ENCODE peak calls at places on chromosomes 1 and 21, in nine cellular contexts. One of them, this sample, is unnamed.

GRCh38 chr1:15579683-15580047 is 5.2 kb downstream of the AGMAT start:
- DNase-seq in left ventricle myocardium inferior: no peak
- DNase-seq in breast epithelium: no peak
- DNase-seq in BE2C: no peak
- DNase-seq in pancreas: no peak
- DNase-seq in body of pancreas: no peak
- DNase-seq in mammary epithelial cell: no peak
- DNase-seq in uterus: no peak
- DNase-seq in stomach: no peak
- DNase-seq in this sample: no peak

GRCh38 chr1:202014915-202015676 is 4.7 kb downstream of the ELF3 start:
- DNase-seq in uterus: no peak
- DNase-seq in breast epithelium: no peak
- DNase-seq in stomach: peak; percentile 55
- DNase-seq in BE2C: no peak
- DNase-seq in left ventricle myocardium inferior: no peak
- DNase-seq in body of pancreas: no peak
- DNase-seq in mammary epithelial cell: peak; percentile 73
- DNase-seq in pancreas: peak; percentile 55
- DNase-seq in this sample: no peak

GRCh38 chr1:183023146-183023600 is at the start of gene LAMC1:
- DNase-seq in left ventricle myocardium inferior: peak; percentile 85
- DNase-seq in stomach: peak; percentile 61
- DNase-seq in body of pancreas: peak; percentile 62
- DNase-seq in BE2C: peak; percentile 96
- DNase-seq in uterus: peak; percentile 73
- DNase-seq in mammary epithelial cell: peak; percentile 66
- DNase-seq in pancreas: peak; percentile 74
- DNase-seq in breast epithelium: peak; percentile 63
- DNase-seq in this sample: peak; percentile 89

GRCh38 chr1:59026472-59026948 is 242.7 kb upstream of the JUN start:
- DNase-seq in uterus: no peak
- DNase-seq in stomach: no peak
- DNase-seq in body of pancreas: no peak
- DNase-seq in mammary epithelial cell: peak; percentile 48
- DNase-seq in pancreas: no peak
- DNase-seq in breast epithelium: no peak
- DNase-seq in BE2C: no peak
- DNase-seq in left ventricle myocardium inferior: no peak
- DNase-seq in this sample: peak; percentile 54

GRCh38 chr1:145729661-145730436 is 10.6 kb downstream of the CD160 start:
- DNase-seq in pancreas: no peak
- DNase-seq in uterus: no peak
- DNase-seq in BE2C: no peak
- DNase-seq in breast epithelium: no peak
- DNase-seq in left ventricle myocardium inferior: no peak
- DNase-seq in body of pancreas: no peak
- DNase-seq in mammary epithelial cell: no peak
- DNase-seq in stomach: no peak
- DNase-seq in this sample: no peak

GRCh38 chr1:9992910-9993309 is 4.1 kb upstream of the RBP7 start:
- DNase-seq in pancreas: no peak
- DNase-seq in breast epithelium: no peak
- DNase-seq in BE2C: no peak
- DNase-seq in left ventricle myocardium inferior: no peak
- DNase-seq in uterus: no peak
- DNase-seq in stomach: no peak
- DNase-seq in body of pancreas: no peak
- DNase-seq in mammary epithelial cell: no peak
- DNase-seq in this sample: no peak

GRCh38 chr1:47189844-47190562 is at the start of gene PDZK1IP1:
- DNase-seq in uterus: peak; percentile 72
- DNase-seq in breast epithelium: peak; percentile 82
- DNase-seq in stomach: peak; percentile 96
- DNase-seq in BE2C: no peak
- DNase-seq in body of pancreas: peak; percentile 91
- DNase-seq in left ventricle myocardium inferior: peak; percentile 81
- DNase-seq in pancreas: peak; percentile 90
- DNase-seq in mammary epithelial cell: peak; percentile 83
- DNase-seq in this sample: peak; percentile 89

GRCh38 chr1:41382531-41383090 is 21.4 kb downstream of the FOXO6 start:
- DNase-seq in BE2C: no peak
- DNase-seq in body of pancreas: peak; percentile 41
- DNase-seq in stomach: peak; percentile 59
- DNase-seq in pancreas: peak; percentile 71
- DNase-seq in left ventricle myocardium inferior: peak; percentile 54
- DNase-seq in breast epithelium: no peak
- DNase-seq in uterus: peak; percentile 77
- DNase-seq in mammary epithelial cell: peak; percentile 32
- DNase-seq in this sample: peak; percentile 83

GRCh38 chr21:17853393-17854275 is 34.5 kb upstream of the C21orf91 start:
- DNase-seq in pancreas: no peak
- DNase-seq in left ventricle myocardium inferior: no peak
- DNase-seq in breast epithelium: no peak
- DNase-seq in uterus: no peak
- DNase-seq in BE2C: no peak
- DNase-seq in stomach: no peak
- DNase-seq in mammary epithelial cell: no peak
- DNase-seq in body of pancreas: no peak
- DNase-seq in this sample: no peak

GRCh38 chr1:107954121-107954520 is 10.9 kb downstream of the VAV3 start:
- DNase-seq in pancreas: no peak
- DNase-seq in BE2C: no peak
- DNase-seq in left ventricle myocardium inferior: no peak
- DNase-seq in body of pancreas: no peak
- DNase-seq in uterus: no peak
- DNase-seq in mammary epithelial cell: no peak
- DNase-seq in stomach: no peak
- DNase-seq in breast epithelium: no peak
- DNase-seq in this sample: no peak

GRCh38 chr1:160357286-160358002 is 9.4 kb upstream of the NHLH1 start:
- DNase-seq in breast epithelium: no peak
- DNase-seq in BE2C: no peak
- DNase-seq in body of pancreas: no peak
- DNase-seq in stomach: no peak
- DNase-seq in uterus: no peak
- DNase-seq in pancreas: no peak
- DNase-seq in left ventricle myocardium inferior: no peak
- DNase-seq in mammary epithelial cell: no peak
- DNase-seq in this sample: no peak

GRCh38 chr1:102500795-102501194 is 504.1 kb upstream of the OLFM3 start:
- DNase-seq in stomach: no peak
- DNase-seq in body of pancreas: no peak
- DNase-seq in left ventricle myocardium inferior: no peak
- DNase-seq in pancreas: no peak
- DNase-seq in BE2C: no peak
- DNase-seq in uterus: no peak
- DNase-seq in mammary epithelial cell: no peak
- DNase-seq in breast epithelium: no peak
- DNase-seq in this sample: no peak

DNA sequence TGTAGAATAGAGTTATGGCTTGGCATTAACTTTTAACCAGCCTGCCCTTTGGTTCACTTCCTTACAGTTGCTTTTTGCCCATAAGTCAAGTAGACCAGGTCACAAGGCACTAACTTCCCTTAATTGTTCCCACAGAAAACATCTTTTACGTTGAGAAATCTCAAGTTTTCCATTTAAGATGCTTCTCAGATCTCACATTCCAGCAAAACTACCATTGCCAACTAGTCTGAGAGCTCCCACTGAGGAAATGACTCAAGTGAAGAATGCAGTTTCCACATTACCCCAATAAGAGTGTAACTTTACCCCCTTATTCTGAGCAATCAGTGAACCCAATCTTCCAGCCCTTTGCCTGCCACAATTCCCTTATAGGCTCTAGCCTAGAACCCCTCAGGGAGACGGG is 502.2 kb upstream of the OLFM3 start:
- DNase-seq in pancreas: no peak
- DNase-seq in stomach: no peak
- DNase-seq in breast epithelium: no peak
- DNase-seq in uterus: no peak
- DNase-seq in BE2C: no peak
- DNase-seq in mammary epithelial cell: no peak
- DNase-seq in body of pancreas: no peak
- DNase-seq in left ventricle myocardium inferior: no peak
- DNase-seq in this sample: no peak
- H3K9me3 ChIP-seq in pancreas: no peaks in the 10 kb centered on the region
- H3K9me3 ChIP-seq in stomach: no peaks in the 10 kb centered on the region
- H3K9me3 ChIP-seq in breast epithelium: peaks cover 21% of the 10 kb centered on the region
- H3K9me3 ChIP-seq in uterus: no peaks in the 10 kb centered on the region
- H3K9me3 ChIP-seq in BE2C: no peaks in the 10 kb centered on the region
- H3K9me3 ChIP-seq in mammary epithelial cell: no peaks in the 10 kb centered on the region
- H3K9me3 ChIP-seq in body of pancreas: peaks cover 10% of the 10 kb centered on the region
- H3K9me3 ChIP-seq in left ventricle myocardium inferior: peaks cover 49% of the 10 kb centered on the region
- H3K9me3 ChIP-seq in this sample: no peaks in the 10 kb centered on the region

GRCh38 chr21:42022906-42023305 is 12.7 kb upstream of the ZBTB21 start:
- DNase-seq in uterus: no peak
- DNase-seq in BE2C: no peak
- DNase-seq in pancreas: no peak
- DNase-seq in mammary epithelial cell: no peak
- DNase-seq in breast epithelium: no peak
- DNase-seq in body of pancreas: no peak
- DNase-seq in stomach: no peak
- DNase-seq in left ventricle myocardium inferior: no peak
- DNase-seq in this sample: no peak

GRCh38 chr21:42021751-42022430 is 11.7 kb upstream of the ZBTB21 start:
- DNase-seq in uterus: no peak
- DNase-seq in breast epithelium: no peak
- DNase-seq in BE2C: no peak
- DNase-seq in pancreas: no peak
- DNase-seq in left ventricle myocardium inferior: no peak
- DNase-seq in body of pancreas: no peak
- DNase-seq in stomach: no peak
- DNase-seq in mammary epithelial cell: no peak
- DNase-seq in this sample: no peak

GRCh38 chr21:42016364-42016985 is 6.3 kb upstream of the ZBTB21 start:
- DNase-seq in breast epithelium: no peak
- DNase-seq in pancreas: no peak
- DNase-seq in left ventricle myocardium inferior: no peak
- DNase-seq in mammary epithelial cell: no peak
- DNase-seq in stomach: no peak
- DNase-seq in BE2C: no peak
- DNase-seq in body of pancreas: no peak
- DNase-seq in uterus: no peak
- DNase-seq in this sample: no peak

GRCh38 chr21:42019101-42019605 is 9.0 kb upstream of the ZBTB21 start:
- DNase-seq in uterus: no peak
- DNase-seq in breast epithelium: no peak
- DNase-seq in pancreas: no peak
- DNase-seq in mammary epithelial cell: peak; percentile 81
- DNase-seq in stomach: peak; percentile 60
- DNase-seq in body of pancreas: no peak
- DNase-seq in BE2C: no peak
- DNase-seq in left ventricle myocardium inferior: no peak
- DNase-seq in this sample: no peak

GRCh38 chr21:42019706-42020105 is 9.5 kb upstream of the ZBTB21 start:
- DNase-seq in uterus: no peak
- DNase-seq in pancreas: no peak
- DNase-seq in stomach: no peak
- DNase-seq in body of pancreas: no peak
- DNase-seq in BE2C: no peak
- DNase-seq in left ventricle myocardium inferior: no peak
- DNase-seq in mammary epithelial cell: no peak
- DNase-seq in breast epithelium: no peak
- DNase-seq in this sample: no peak
- H3K27me3 ChIP-seq in uterus: no peaks in the 10 kb centered on the region
- H3K27me3 ChIP-seq in pancreas: no peaks in the 10 kb centered on the region
- H3K27me3 ChIP-seq in stomach: no peaks in the 10 kb centered on the region
- H3K27me3 ChIP-seq in body of pancreas: no peaks in the 10 kb centered on the region
- H3K27me3 ChIP-seq in BE2C: peaks cover 7% of the 10 kb centered on the region
- H3K27me3 ChIP-seq in left ventricle myocardium inferior: peaks cover 42% of the 10 kb centered on the region
- H3K27me3 ChIP-seq in mammary epithelial cell: no peaks in the 10 kb centered on the region
- H3K27me3 ChIP-seq in breast epithelium: no peaks in the 10 kb centered on the region
- H3K27me3 ChIP-seq in this sample: no peaks in the 10 kb centered on the region

DNA sequence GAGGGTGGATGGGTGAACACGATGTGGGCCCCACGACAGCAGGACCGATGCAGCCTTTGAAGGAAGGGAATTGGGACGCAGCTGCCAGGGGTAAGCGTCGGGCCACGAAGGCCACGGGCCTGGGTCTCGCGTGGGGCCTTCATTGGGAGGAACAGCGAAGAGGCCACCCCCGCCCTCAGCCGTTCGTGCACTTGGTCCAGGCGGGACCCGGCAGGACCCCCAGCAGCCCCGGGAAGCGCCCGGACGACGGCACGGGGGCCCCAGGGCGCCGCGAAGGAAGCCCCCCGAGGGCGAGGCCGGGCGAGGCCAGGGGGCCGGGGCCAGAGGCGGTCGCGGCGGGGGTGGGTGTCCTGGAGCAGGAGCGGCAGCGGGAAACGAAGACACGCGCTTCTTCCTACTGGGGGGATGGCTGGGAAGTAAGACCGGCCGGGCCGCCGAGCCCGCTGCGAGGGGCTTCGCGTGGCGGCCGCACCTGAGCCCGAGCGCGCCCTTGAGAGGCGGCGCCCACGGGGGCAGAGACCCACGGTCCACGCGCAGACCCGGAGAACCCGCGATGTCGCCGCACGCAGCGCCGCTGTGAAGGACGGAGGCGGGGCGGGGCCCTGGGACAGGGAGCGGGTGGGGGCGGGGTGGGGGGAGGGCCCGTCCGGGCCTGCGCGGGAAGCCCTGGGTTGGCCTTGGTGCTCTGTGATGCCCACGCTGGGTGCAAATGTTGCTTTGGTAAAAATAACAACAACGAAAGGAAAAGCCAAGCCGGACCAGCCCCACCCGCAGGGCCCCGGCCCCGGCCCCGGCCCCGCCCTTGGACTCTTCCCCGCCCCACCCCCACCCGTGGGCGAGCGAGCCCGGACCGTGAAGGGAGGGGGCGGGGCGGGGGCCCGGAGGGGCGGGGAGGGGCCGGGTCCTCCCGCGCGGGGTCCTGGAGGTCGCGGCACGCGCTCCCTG is 56.0 kb upstream of the ADARB1 start:
- DNase-seq in body of pancreas: no peak
- DNase-seq in uterus: peak; percentile 23
- DNase-seq in breast epithelium: no peak
- DNase-seq in BE2C: peak; percentile 15
- DNase-seq in mammary epithelial cell: no peak
- DNase-seq in stomach: no peak
- DNase-seq in left ventricle myocardium inferior: peak; percentile 37
- DNase-seq in pancreas: peak; percentile 31
- DNase-seq in this sample: no peak
- H3K4me3 ChIP-seq in body of pancreas: no peak overlapping the region
- H3K4me3 ChIP-seq in uterus: peak overlapping the region; percentile 4
- H3K4me3 ChIP-seq in breast epithelium: peak overlapping the region; percentile 38
- H3K4me3 ChIP-seq in BE2C: no peak overlapping the region
- H3K4me3 ChIP-seq in mammary epithelial cell: no peak overlapping the region
- H3K4me3 ChIP-seq in stomach: peak overlapping the region; percentile 37
- H3K4me3 ChIP-seq in left ventricle myocardium inferior: peak overlapping the region; percentile 67
- H3K4me3 ChIP-seq in pancreas: peak overlapping the region; percentile 38
- H3K4me3 ChIP-seq in this sample: no peak overlapping the region

GRCh38 chr1:152621993-152622392 is 910 bp downstream of the LCE3A start:
- DNase-seq in left ventricle myocardium inferior: no peak
- DNase-seq in breast epithelium: no peak
- DNase-seq in pancreas: no peak
- DNase-seq in mammary epithelial cell: no peak
- DNase-seq in stomach: no peak
- DNase-seq in uterus: no peak
- DNase-seq in body of pancreas: no peak
- DNase-seq in BE2C: no peak
- DNase-seq in this sample: no peak
- H3K9me3 ChIP-seq in left ventricle myocardium inferior: peaks cover 38% of the 10 kb centered on the region
- H3K9me3 ChIP-seq in breast epithelium: peaks cover 24% of the 10 kb centered on the region
- H3K9me3 ChIP-seq in pancreas: no peaks in the 10 kb centered on the region
- H3K9me3 ChIP-seq in mammary epithelial cell: peaks cover 19% of the 10 kb centered on the region
- H3K9me3 ChIP-seq in stomach: no peaks in the 10 kb centered on the region
- H3K9me3 ChIP-seq in uterus: no peaks in the 10 kb centered on the region
- H3K9me3 ChIP-seq in body of pancreas: peaks cover 16% of the 10 kb centered on the region
- H3K9me3 ChIP-seq in BE2C: no peaks in the 10 kb centered on the region
- H3K9me3 ChIP-seq in this sample: peaks cover 6% of the 10 kb centered on the region